ENCODE peak calls at places on chromosome 2, in nine cellular contexts. R, I, X, G, J, Y, T, N and P are unnamed samples.

GRCh38 chr2:224308267-224308911 is 93.5 kb downstream of the FAM124B start:
- DNase-seq in R (no peak), I (no peak), X (no peak), G (no peak), J (no peak), Y (no peak), T (no peak), N (no peak), P (no peak)

GRCh38 chr2:64329848-64330247 is 124.1 kb upstream of the LGALSL start:
- DNase-seq in R (no peak), I (no peak), X (no peak), G (peak), J (no peak), Y (no peak), T (no peak), N (no peak), P (no peak)

GRCh38 chr2:147045113-147045512 is 799.7 kb upstream of the ACVR2A start:
- DNase-seq in R (peak), I (peak), X (no peak), G (peak), J (no peak), Y (no peak), T (no peak), N (no peak), P (peak)

GRCh38 chr2:51028829-51029228 is 3.1 kb downstream of the NRXN1 start:
- DNase-seq in R (no peak), I (no peak), X (no peak), G (no peak), J (no peak), Y (peak), T (no peak), N (no peak), P (no peak)

GRCh38 chr2:222813177-222813843 is 47.5 kb upstream of the ACSL3 start:
- DNase-seq in R (no peak), I (no peak), X (no peak), G (no peak), J (no peak), Y (no peak), T (no peak), N (no peak), P (no peak)

GRCh38 chr2:204072443-204073324 is 136.1 kb downstream of the ICOS start:
- DNase-seq in R (no peak), I (peak), X (no peak), G (peak), J (no peak), Y (no peak), T (no peak), N (no peak), P (no peak)

GRCh38 chr2:226813148-226813701 is 13.6 kb upstream of the IRS1 start:
- DNase-seq in R (no peak), I (no peak), X (no peak), G (no peak), J (no peak), Y (no peak), T (no peak), N (no peak), P (no peak)

GRCh38 chr2:40101076-40101688 is 322.1 kb upstream of the THUMPD2 start:
- DNase-seq in R (no peak), I (no peak), X (no peak), G (peak), J (no peak), Y (no peak), T (no peak), N (no peak), P (no peak)

GRCh38 chr2:4533806-4534205 is 830.4 kb downstream of the DCDC2C start:
- DNase-seq in R (no peak), I (no peak), X (no peak), G (no peak), J (no peak), Y (no peak), T (no peak), N (no peak), P (no peak)

GRCh38 chr2:238090887-238091286 is 9.3 kb upstream of the ESPNL start:
- DNase-seq in R (no peak), I (no peak), X (no peak), G (no peak), J (no peak), Y (no peak), T (no peak), N (no peak), P (no peak)

GRCh38 chr2:29281585-29281984 is 166.4 kb downstream of the CLIP4 start:
- DNase-seq in R (no peak), I (no peak), X (no peak), G (peak), J (no peak), Y (no peak), T (peak), N (no peak), P (no peak)

GRCh38 chr2:205714058-205714776 is 31.9 kb downstream of the NRP2 start:
- DNase-seq in R (no peak), I (no peak), X (no peak), G (peak), J (no peak), Y (no peak), T (no peak), N (no peak), P (peak)

GRCh38 chr2:138665932-138666331 is 114.3 kb downstream of the NXPH2 start:
- DNase-seq in R (no peak), I (no peak), X (no peak), G (no peak), J (no peak), Y (no peak), T (no peak), N (no peak), P (no peak)

GRCh38 chr2:11498543-11499034 is 32.6 kb upstream of the E2F6 start:
- DNase-seq in R (no peak), I (no peak), X (no peak), G (no peak), J (no peak), Y (peak), T (peak), N (no peak), P (no peak)

GRCh38 chr2:50513724-50514123 is 518.2 kb downstream of the NRXN1 start:
- DNase-seq in R (no peak), I (no peak), X (no peak), G (no peak), J (no peak), Y (no peak), T (no peak), N (no peak), P (no peak)

GRCh38 chr2:60505861-60506260 is 47.6 kb downstream of the BCL11A start:
- DNase-seq in R (no peak), I (no peak), X (no peak), G (no peak), J (no peak), Y (no peak), T (no peak), N (no peak), P (no peak)

GRCh38 chr2:204315236-204315662 is 230.0 kb upstream of the PARD3B start:
- DNase-seq in R (no peak), I (no peak), X (no peak), G (peak), J (peak), Y (no peak), T (peak), N (no peak), P (no peak)